ENCODE peak calls at places on chromosomes 13 and 19, in seven cellular contexts. One of them, this sample, is unnamed.

GRCh38 chr13:20159646-20160345 is 1.1 kb downstream of the GJA3 start:
- DNase-seq in HepG2: no peak
- DNase-seq in K562: no peak
- DNase-seq in SK-N-SH: no peak
- DNase-seq in H1: no peak
- DNase-seq in GM12878: no peak
- DNase-seq in HCT116: no peak
- DNase-seq in this sample: no peak

GRCh38 chr13:57114945-57115344 is 25.8 kb upstream of the PRR20A start:
- DNase-seq in H1: no peak
- DNase-seq in HCT116: no peak
- DNase-seq in SK-N-SH: no peak
- DNase-seq in HepG2: no peak
- DNase-seq in GM12878: no peak
- DNase-seq in K562: no peak
- DNase-seq in this sample: no peak

GRCh38 chr19:498591-498950 is 2.3 kb downstream of the MADCAM1 start:
- DNase-seq in SK-N-SH: peak
- DNase-seq in K562: no peak
- DNase-seq in HCT116: no peak
- DNase-seq in GM12878: no peak
- DNase-seq in HepG2: no peak
- DNase-seq in H1: no peak
- DNase-seq in this sample: no peak

GRCh38 chr13:48159436-48160225 is 64.7 kb upstream of the MED4 start:
- DNase-seq in HepG2: no peak
- DNase-seq in HCT116: no peak
- DNase-seq in GM12878: no peak
- DNase-seq in K562: no peak
- DNase-seq in SK-N-SH: no peak
- DNase-seq in H1: no peak
- DNase-seq in this sample: no peak

GRCh38 chr13:20301391-20302071 is 69.4 kb upstream of the GJB6 start:
- DNase-seq in SK-N-SH: no peak
- DNase-seq in GM12878: no peak
- DNase-seq in HepG2: no peak
- DNase-seq in K562: no peak
- DNase-seq in H1: peak
- DNase-seq in HCT116: no peak
- DNase-seq in this sample: no peak

GRCh38 chr13:80131204-80131603 is 209.7 kb downstream of the SPRY2 start:
- DNase-seq in HCT116: no peak
- DNase-seq in HepG2: no peak
- DNase-seq in H1: no peak
- DNase-seq in K562: no peak
- DNase-seq in SK-N-SH: peak
- DNase-seq in GM12878: no peak
- DNase-seq in this sample: peak

GRCh38 chr19:40662925-40663711 is 27.3 kb downstream of the NUMBL start:
- DNase-seq in H1: peak
- DNase-seq in K562: peak
- DNase-seq in HCT116: peak
- DNase-seq in SK-N-SH: peak
- DNase-seq in GM12878: peak
- DNase-seq in HepG2: peak
- DNase-seq in this sample: peak

GRCh38 chr19:28884786-28885476 is 328.0 kb downstream of the UQCRFS1 start:
- DNase-seq in K562: no peak
- DNase-seq in HepG2: no peak
- DNase-seq in HCT116: no peak
- DNase-seq in GM12878: no peak
- DNase-seq in H1: no peak
- DNase-seq in SK-N-SH: no peak
- DNase-seq in this sample: no peak

GRCh38 chr19:16828990-16829821 is at the start of gene SIN3B:
- DNase-seq in H1: peak
- DNase-seq in HepG2: peak
- DNase-seq in HCT116: peak
- DNase-seq in K562: peak
- DNase-seq in GM12878: peak
- DNase-seq in SK-N-SH: peak
- DNase-seq in this sample: peak

GRCh38 chr19:47991191-47991808 is 670 bp downstream of the BSPH1 start:
- DNase-seq in HepG2: no peak
- DNase-seq in K562: no peak
- DNase-seq in H1: no peak
- DNase-seq in GM12878: no peak
- DNase-seq in SK-N-SH: no peak
- DNase-seq in HCT116: no peak
- DNase-seq in this sample: no peak

GRCh38 chr19:49801401-49801888 is 11.6 kb downstream of the FUZ start:
- DNase-seq in GM12878: no peak
- DNase-seq in H1: no peak
- DNase-seq in K562: no peak
- DNase-seq in SK-N-SH: no peak
- DNase-seq in HepG2: no peak
- DNase-seq in HCT116: no peak
- DNase-seq in this sample: no peak

GRCh38 chr19:49803529-49803856 is 9.6 kb downstream of the FUZ start:
- DNase-seq in GM12878: no peak
- DNase-seq in K562: no peak
- DNase-seq in SK-N-SH: no peak
- DNase-seq in H1: no peak
- DNase-seq in HepG2: no peak
- DNase-seq in HCT116: no peak
- DNase-seq in this sample: no peak

GRCh38 chr19:49800771-49801170 is 12.3 kb downstream of the FUZ start:
- DNase-seq in HCT116: no peak
- DNase-seq in SK-N-SH: no peak
- DNase-seq in GM12878: no peak
- DNase-seq in H1: no peak
- DNase-seq in K562: no peak
- DNase-seq in HepG2: no peak
- DNase-seq in this sample: no peak

GRCh38 chr19:49802836-49803528 is 10.1 kb downstream of the FUZ start:
- DNase-seq in SK-N-SH: no peak
- DNase-seq in H1: no peak
- DNase-seq in HepG2: no peak
- DNase-seq in HCT116: no peak
- DNase-seq in K562: no peak
- DNase-seq in GM12878: no peak
- DNase-seq in this sample: no peak

DNA sequence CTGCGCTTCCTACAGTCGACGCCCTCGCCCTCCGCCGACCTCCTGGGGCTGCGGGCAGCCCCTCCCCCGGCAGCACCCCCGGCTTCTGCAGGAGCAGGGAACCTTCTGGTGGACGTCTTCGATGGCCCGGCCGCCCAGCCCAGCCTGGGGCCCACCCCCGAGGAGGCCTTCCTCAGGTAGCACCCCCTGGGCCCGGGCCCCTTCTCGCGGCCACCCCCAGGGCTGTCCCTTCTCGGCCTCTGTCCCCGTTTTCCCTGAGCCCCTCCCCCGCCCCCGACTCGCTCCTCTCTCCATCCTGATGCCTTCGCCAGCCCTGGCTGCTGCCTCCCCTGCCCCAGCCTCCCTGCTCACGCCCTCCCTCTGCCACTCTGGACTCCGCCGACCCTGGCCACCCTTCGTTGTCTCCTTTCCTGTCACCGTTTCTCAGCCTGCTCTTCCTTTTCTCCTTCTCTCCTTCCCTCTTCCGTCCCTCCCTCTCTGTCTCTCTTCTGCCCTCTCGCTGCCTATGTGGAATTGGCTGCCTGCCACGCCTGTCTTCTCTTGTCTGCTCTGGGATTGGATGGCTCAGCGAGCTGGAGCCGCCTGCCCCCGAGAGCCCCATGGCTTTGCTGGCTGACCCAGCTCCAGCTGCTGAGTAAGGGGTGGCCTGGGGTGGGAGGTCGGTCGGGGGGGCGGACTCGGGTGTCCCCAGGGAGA is 11.0 kb downstream of the FUZ start:
- DNase-seq in GM12878: no peak
- DNase-seq in SK-N-SH: peak
- DNase-seq in HCT116: no peak
- DNase-seq in HepG2: no peak
- DNase-seq in K562: peak
- DNase-seq in H1: peak
- DNase-seq in this sample: peak
- TF ChIP-seq JUND in GM12878: no peak
- TF ChIP-seq JUND in SK-N-SH: no peak
- TF ChIP-seq JUND in HCT116: no peak
- TF ChIP-seq JUND in HepG2: no peak
- TF ChIP-seq JUND in K562: no peak
- TF ChIP-seq JUND in H1: no peak
- TF ChIP-seq JUND in this sample: no peak

GRCh38 chr19:43799502-43800142 is 2.6 kb downstream of the LYPD5 start:
- DNase-seq in H1: no peak
- DNase-seq in K562: no peak
- DNase-seq in SK-N-SH: no peak
- DNase-seq in GM12878: no peak
- DNase-seq in HCT116: no peak
- DNase-seq in HepG2: no peak
- DNase-seq in this sample: no peak

GRCh38 chr19:43798026-43798545 is 4.2 kb downstream of the LYPD5 start:
- DNase-seq in HepG2: no peak
- DNase-seq in H1: no peak
- DNase-seq in GM12878: no peak
- DNase-seq in HCT116: no peak
- DNase-seq in K562: no peak
- DNase-seq in SK-N-SH: no peak
- DNase-seq in this sample: no peak

GRCh38 chr19:43798546-43799409 is 3.5 kb downstream of the LYPD5 start:
- DNase-seq in K562: no peak
- DNase-seq in HepG2: no peak
- DNase-seq in HCT116: peak
- DNase-seq in SK-N-SH: peak
- DNase-seq in GM12878: no peak
- DNase-seq in H1: peak
- DNase-seq in this sample: peak

GRCh38 chr19:43797118-43797517 is 5.1 kb downstream of the LYPD5 start:
- DNase-seq in GM12878: no peak
- DNase-seq in HCT116: no peak
- DNase-seq in SK-N-SH: no peak
- DNase-seq in HepG2: no peak
- DNase-seq in H1: no peak
- DNase-seq in K562: no peak
- DNase-seq in this sample: no peak

DNA sequence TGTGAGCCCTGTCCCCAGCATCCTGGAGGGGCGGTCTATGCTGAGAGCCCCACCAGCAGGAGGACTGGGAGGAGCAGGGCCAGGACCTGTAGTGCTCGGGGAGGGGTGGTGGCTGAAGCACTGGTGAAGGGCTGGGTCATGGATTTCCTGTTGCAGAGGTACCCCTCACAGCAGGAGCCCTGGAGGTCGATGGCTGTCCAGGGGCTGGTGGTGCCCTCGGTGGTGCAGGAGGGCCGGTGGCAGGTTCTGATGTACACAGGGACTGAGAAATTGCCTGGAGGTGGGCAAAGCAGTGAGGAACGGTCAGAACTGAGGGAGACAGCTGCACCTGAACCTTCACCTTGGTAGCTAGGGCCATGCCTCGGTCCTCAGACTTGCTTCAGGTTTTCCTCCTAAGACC is 4.7 kb downstream of the LYPD5 start:
- DNase-seq in GM12878: no peak
- DNase-seq in HepG2: no peak
- DNase-seq in HCT116: no peak
- DNase-seq in K562: no peak
- DNase-seq in H1: no peak
- DNase-seq in SK-N-SH: no peak
- DNase-seq in this sample: no peak
- TF ChIP-seq JUND in GM12878: no peak
- TF ChIP-seq JUND in HepG2: no peak
- TF ChIP-seq JUND in HCT116: no peak
- TF ChIP-seq JUND in K562: no peak
- TF ChIP-seq JUND in H1: no peak
- TF ChIP-seq JUND in SK-N-SH: no peak
- TF ChIP-seq JUND in this sample: no peak

GRCh38 chr13:109869312-109870237 is 83.2 kb upstream of the IRS2 start:
- DNase-seq in HepG2: no peak
- DNase-seq in H1: no peak
- DNase-seq in SK-N-SH: peak
- DNase-seq in GM12878: no peak
- DNase-seq in K562: peak
- DNase-seq in HCT116: no peak
- DNase-seq in this sample: peak
- TF ChIP-seq JUND in HepG2: no peak
- TF ChIP-seq JUND in H1: no peak
- TF ChIP-seq JUND in SK-N-SH: no peak
- TF ChIP-seq JUND in GM12878: no peak
- TF ChIP-seq JUND in K562: no peak
- TF ChIP-seq JUND in HCT116: no peak
- TF ChIP-seq JUND in this sample: no peak

GRCh38 chr13:109205315-109205714 is 575.9 kb downstream of the MYO16 start:
- DNase-seq in HepG2: no peak
- DNase-seq in GM12878: no peak
- DNase-seq in K562: no peak
- DNase-seq in SK-N-SH: no peak
- DNase-seq in HCT116: no peak
- DNase-seq in H1: no peak
- DNase-seq in this sample: no peak
- TF ChIP-seq JUND in HepG2: no peak
- TF ChIP-seq JUND in GM12878: no peak
- TF ChIP-seq JUND in K562: no peak
- TF ChIP-seq JUND in SK-N-SH: peak
- TF ChIP-seq JUND in HCT116: no peak
- TF ChIP-seq JUND in H1: no peak
- TF ChIP-seq JUND in this sample: no peak